ENCODE peak calls at places on chromosomes 5 and 9, in six cellular contexts. E, D, W, X, F and I are unnamed samples.

GRCh38 chr9:15400281-15400941 is 22.3 kb upstream of the SNAPC3 start:
- DNase-seq in E (no peak), D (no peak), W (no peak), X (peak; percentile 8), F (no peak), I (no peak)

GRCh38 chr5:179534431-179534830 is 15.9 kb upstream of the RUFY1 start:
- DNase-seq in E (no peak), D (no peak), W (no peak), X (no peak), F (no peak), I (no peak)

GRCh38 chr9:123998970-123999621 is 12.5 kb upstream of the LHX2 start:
- DNase-seq in E (no peak), D (no peak), W (no peak), X (no peak), F (no peak), I (no peak)

GRCh38 chr5:161546463-161547301 is at the start of gene GABRB2:
- DNase-seq in E (peak; percentile 33), D (peak; percentile 59), W (no peak), X (peak; percentile 16), F (peak; percentile 77), I (peak; percentile 22)

GRCh38 chr5:151139646-151140045 is 17.9 kb downstream of the ANXA6 start:
- DNase-seq in E (no peak), D (no peak), W (no peak), X (no peak), F (no peak), I (no peak)

GRCh38 chr5:174339130-174339529 is 293.6 kb downstream of the NSG2 start:
- DNase-seq in E (no peak), D (no peak), W (no peak), X (no peak), F (no peak), I (no peak)

GRCh38 chr5:180284161-180284560 is 7.7 kb downstream of the MAPK9 start:
- DNase-seq in E (no peak), D (no peak), W (no peak), X (no peak), F (no peak), I (no peak)

GRCh38 chr5:100790170-100790665 is 112.9 kb downstream of the ST8SIA4 start:
- DNase-seq in E (no peak), D (no peak), W (no peak), X (no peak), F (no peak), I (no peak)

GRCh38 chr5:77083088-77083487 is 4.0 kb downstream of the ZBED3 start:
- DNase-seq in E (no peak), D (no peak), W (no peak), X (no peak), F (no peak), I (no peak)

GRCh38 chr5:39201160-39201794 is 18.1 kb downstream of the FYB1 start:
- DNase-seq in E (no peak), D (no peak), W (no peak), X (no peak), F (no peak), I (no peak)

GRCh38 chr5:133317558-133317957 is 265.7 kb downstream of the HSPA4 start:
- DNase-seq in E (no peak), D (no peak), W (no peak), X (no peak), F (no peak), I (no peak)

GRCh38 chr5:133321286-133321832 is 269.5 kb downstream of the HSPA4 start:
- DNase-seq in E (no peak), D (no peak), W (no peak), X (no peak), F (no peak), I (no peak)

GRCh38 chr5:133319244-133319643 is 267.4 kb downstream of the HSPA4 start:
- DNase-seq in E (no peak), D (no peak), W (no peak), X (no peak), F (no peak), I (no peak)

GRCh38 chr5:133321833-133322420 is 270.1 kb downstream of the HSPA4 start:
- DNase-seq in E (no peak), D (no peak), W (no peak), X (no peak), F (no peak), I (no peak)

DNA sequence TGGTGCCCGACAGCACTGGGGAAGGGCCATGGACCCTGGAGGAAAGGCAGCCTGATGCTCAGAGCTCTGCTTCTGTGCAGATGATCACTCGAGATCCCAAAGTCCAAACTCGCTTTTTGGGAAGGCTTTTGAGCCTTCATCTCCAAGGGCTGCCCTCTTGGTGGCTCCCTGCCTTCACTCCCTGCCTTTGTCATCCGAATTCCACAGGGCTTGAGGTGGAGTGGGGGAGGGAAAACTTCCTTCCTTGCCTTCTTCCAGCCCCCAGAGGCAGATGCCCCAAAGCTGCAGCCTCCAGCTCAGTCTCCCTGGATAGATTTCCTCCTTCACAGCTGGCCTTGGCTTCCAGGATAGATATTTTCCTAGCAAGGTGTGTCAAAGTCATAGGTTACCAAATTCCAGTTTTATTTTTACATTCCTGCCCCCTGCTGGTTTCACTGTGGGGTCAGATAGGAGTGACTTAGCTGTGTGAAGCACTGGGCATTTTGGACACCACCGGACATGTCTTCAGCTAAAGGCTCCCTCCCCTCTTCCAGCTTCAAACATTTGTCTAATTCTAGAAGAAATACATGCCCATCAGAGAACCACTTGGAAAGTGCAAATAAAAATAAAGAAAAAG is 268.2 kb downstream of the HSPA4 start:
- DNase-seq in E (peak; percentile 29), D (no peak), W (no peak), X (no peak), F (no peak), I (no peak)
- TF ChIP-seq CTCF in E (no peak), D (no peak), W (no peak), X (no peak), F (no peak), I (no peak)

DNA sequence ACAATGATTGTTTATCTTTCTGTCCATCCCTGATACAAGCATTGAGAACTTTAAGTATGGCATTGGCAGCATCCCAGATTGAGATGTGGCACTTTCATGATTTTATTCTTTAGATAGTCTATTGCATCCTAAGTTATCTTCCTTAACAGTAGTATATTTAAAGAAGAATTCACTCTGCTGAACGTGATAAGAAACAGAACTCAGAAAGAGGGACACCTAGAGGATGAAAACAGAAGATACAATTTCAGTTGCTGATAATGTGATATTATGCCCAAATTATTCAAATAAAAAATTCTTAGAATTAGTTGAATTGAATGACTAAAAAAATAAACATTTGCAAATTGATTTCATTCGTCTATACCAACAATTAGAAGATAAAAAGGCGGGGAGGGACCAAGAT is 218.1 kb upstream of the DMRTA1 start:
- DNase-seq in E (no peak), D (no peak), W (no peak), X (no peak), F (no peak), I (no peak)
- TF ChIP-seq CTCF in E (peak; percentile 49), D (no peak), W (no peak), X (no peak), F (no peak), I (peak; percentile 13)

GRCh38 chr9:126545116-126545515 is 68.6 kb upstream of the LMX1B start:
- DNase-seq in E (no peak), D (no peak), W (no peak), X (no peak), F (no peak), I (no peak)

GRCh38 chr9:126543490-126543889 is 70.2 kb upstream of the LMX1B start:
- DNase-seq in E (no peak), D (no peak), W (no peak), X (no peak), F (no peak), I (no peak)

GRCh38 chr9:126549246-126550006 is 64.3 kb upstream of the LMX1B start:
- DNase-seq in E (no peak), D (no peak), W (no peak), X (no peak), F (no peak), I (peak; percentile 58)

GRCh38 chr9:126548312-126548711 is 65.4 kb upstream of the LMX1B start:
- DNase-seq in E (no peak), D (no peak), W (no peak), X (no peak), F (no peak), I (no peak)

DNA sequence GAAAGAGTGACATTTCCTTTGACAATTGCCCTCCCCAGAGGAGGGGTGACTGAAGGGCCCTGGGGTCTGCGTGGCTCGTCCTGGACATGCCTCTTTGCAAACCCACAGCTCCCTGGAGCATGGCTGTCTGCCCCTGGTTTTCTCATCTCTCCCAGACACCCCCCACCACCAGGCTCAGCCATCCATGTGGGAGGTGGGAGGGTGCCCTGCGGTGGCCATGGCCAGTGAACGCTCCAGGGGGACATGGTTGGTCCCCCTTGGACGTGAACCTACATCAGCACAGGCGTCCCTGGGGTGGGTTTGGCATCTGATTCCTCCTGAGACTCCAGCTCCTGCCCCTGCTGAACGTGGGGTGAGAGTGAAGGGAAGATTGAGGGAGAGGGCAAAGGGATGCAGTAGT is 67.7 kb upstream of the LMX1B start:
- DNase-seq in E (no peak), D (no peak), W (no peak), X (no peak), F (no peak), I (no peak)
- TF ChIP-seq CTCF in E (no peak), D (no peak), W (no peak), X (no peak), F (no peak), I (no peak)

DNA sequence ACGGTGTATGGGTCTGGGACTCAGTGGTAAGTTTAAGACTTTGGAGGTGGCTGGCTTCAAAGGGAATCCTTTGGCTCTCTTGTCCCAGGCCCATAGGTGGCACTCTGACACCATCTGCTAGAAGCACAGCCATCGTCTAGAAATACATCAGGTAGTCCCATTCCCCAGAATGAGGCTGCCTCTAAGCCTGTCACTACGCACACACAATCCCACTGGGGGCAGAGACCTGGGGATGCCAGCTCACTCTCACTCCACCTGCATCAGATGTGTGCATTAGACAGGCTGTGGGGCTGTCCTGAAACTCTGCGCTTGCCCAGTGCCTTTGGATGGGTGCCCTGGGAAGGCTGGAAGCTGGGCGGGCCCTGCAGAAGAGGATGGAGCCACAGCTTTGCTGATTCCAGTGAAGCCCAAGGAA is 127.5 kb upstream of the PANK3 start:
- DNase-seq in E (peak; percentile 41), D (no peak), W (peak; percentile 31), X (peak; percentile 48), F (peak; percentile 61), I (no peak)
- TF ChIP-seq CTCF in E (no peak), D (no peak), W (no peak), X (peak; percentile 35), F (peak; percentile 19), I (peak; percentile 85)

DNA sequence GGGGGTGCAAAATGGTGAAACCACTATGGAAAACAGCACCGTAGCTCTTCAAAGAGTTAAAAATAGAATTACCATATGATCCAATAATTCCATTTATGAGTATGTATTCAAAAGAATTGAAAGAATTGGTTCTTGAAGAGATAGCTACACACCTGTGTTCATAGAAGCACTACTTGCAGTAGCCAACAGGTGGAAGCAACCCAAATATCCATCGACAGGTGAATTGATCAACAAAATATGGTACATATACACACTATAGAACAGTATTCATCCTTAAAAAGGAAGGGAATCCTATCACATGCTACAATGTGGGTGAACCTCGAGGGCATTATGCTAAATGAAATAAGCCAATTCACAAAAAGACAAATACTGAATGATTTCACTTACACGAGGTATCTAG is 85.7 kb upstream of the VCAN start:
- DNase-seq in E (no peak), D (no peak), W (no peak), X (no peak), F (no peak), I (no peak)
- TF ChIP-seq CTCF in E (no peak), D (no peak), W (no peak), X (no peak), F (no peak), I (no peak)